ENCODE peak calls at places on chromosomes 1 and 21, in six cellular contexts. O is pancreas, G is thoracic aorta, K is left lung, M is fibroblast of mammary gland, D is AG09319. V is an unnamed sample.

GRCh38 chr1:54107131-54107530 is 45.7 kb downstream of the CDCP2 start:
- DNase-seq in O (no peak), G (no peak), K (no peak), M (peak; percentile 37), D (no peak), V (no peak)

GRCh38 chr1:116847688-116848531 is 61.8 kb upstream of the PTGFRN start:
- DNase-seq in O (no peak), G (peak; percentile 3), K (peak; percentile 41), M (peak; percentile 87), D (no peak), V (no peak)

GRCh38 chr1:206050655-206051235 is 2.2 kb upstream of the RHEX start:
- DNase-seq in O (no peak), G (no peak), K (peak; percentile 44), M (no peak), D (no peak), V (no peak)

GRCh38 chr1:25683731-25684130 is 67.1 kb downstream of the MAN1C1 start:
- DNase-seq in O (no peak), G (no peak), K (no peak), M (no peak), D (no peak), V (no peak)

GRCh38 chr1:43454270-43455011 is 710 bp upstream of the HYI start:
- DNase-seq in O (peak; percentile 90), G (peak; percentile 39), K (peak; percentile 84), M (peak; percentile 88), D (peak; percentile 60), V (no peak)

GRCh38 chr1:248838357-248839167 is 538 bp downstream of the ZNF672 start:
- DNase-seq in O (peak; percentile 89), G (peak; percentile 64), K (peak; percentile 92), M (peak; percentile 82), D (no peak), V (peak; percentile 79)

GRCh38 chr1:73717971-73718370 is 480.0 kb downstream of the LRRIQ3 start:
- DNase-seq in O (no peak), G (no peak), K (no peak), M (no peak), D (no peak), V (no peak)

GRCh38 chr1:93623436-93623835 is 58.2 kb downstream of the BCAR3 start:
- DNase-seq in O (no peak), G (no peak), K (no peak), M (no peak), D (no peak), V (no peak)

GRCh38 chr1:54153548-54154439 is 994 bp upstream of the CDCP2 start:
- DNase-seq in O (peak; percentile 74), G (peak; percentile 25), K (peak; percentile 55), M (peak; percentile 74), D (peak; percentile 44), V (no peak)

GRCh38 chr1:97159342-97159741 is 437.8 kb downstream of the PTBP2 start:
- DNase-seq in O (no peak), G (no peak), K (no peak), M (no peak), D (no peak), V (no peak)

GRCh38 chr1:160129046-160129445 is 13.5 kb downstream of the ATP1A2 start:
- DNase-seq in O (no peak), G (no peak), K (no peak), M (peak; percentile 16), D (no peak), V (no peak)

GRCh38 chr1:222370911-222371717 is 176.8 kb downstream of the HHIPL2 start:
- DNase-seq in O (no peak), G (no peak), K (no peak), M (peak; percentile 90), D (peak; percentile 75), V (no peak)

GRCh38 chr1:228039986-228040385 is 33.2 kb downstream of the WNT3A start:
- DNase-seq in O (no peak), G (no peak), K (no peak), M (no peak), D (no peak), V (no peak)

GRCh38 chr1:151370211-151370911 is 2.1 kb downstream of the SELENBP1 start:
- DNase-seq in O (no peak), G (no peak), K (peak; percentile 52), M (no peak), D (no peak), V (no peak)

GRCh38 chr1:14117700-14118099 is 417.7 kb downstream of the PRDM2 start:
- DNase-seq in O (no peak), G (no peak), K (no peak), M (no peak), D (no peak), V (no peak)

GRCh38 chr1:146010126-146010738 is 11.3 kb downstream of the HJV start:
- DNase-seq in O (no peak), G (no peak), K (peak; percentile 55), M (no peak), D (no peak), V (no peak)

GRCh38 chr1:159040206-159040605 is 30.5 kb downstream of the IFI16 start:
- DNase-seq in O (no peak), G (no peak), K (no peak), M (peak; percentile 39), D (no peak), V (no peak)

GRCh38 chr1:39852214-39852791 is 31.0 kb downstream of the TRIT1 start:
- DNase-seq in O (no peak), G (no peak), K (no peak), M (peak; percentile 9), D (no peak), V (no peak)

GRCh38 chr1:56958526-56958925 is 7.3 kb downstream of the C8B start:
- DNase-seq in O (no peak), G (no peak), K (no peak), M (peak; percentile 78), D (no peak), V (no peak)

GRCh38 chr1:47992720-47993119 is 4.5 kb downstream of the TRABD2B start:
- DNase-seq in O (no peak), G (peak; percentile 27), K (no peak), M (peak; percentile 88), D (peak; percentile 64), V (no peak)

GRCh38 chr1:184156521-184157395 is 105.2 kb downstream of the TSEN15 start:
- DNase-seq in O (no peak), G (no peak), K (no peak), M (no peak), D (no peak), V (no peak)

GRCh38 chr21:46229133-46229922 is 754 bp upstream of the LSS start:
- DNase-seq in O (peak; percentile 62), G (no peak), K (no peak), M (no peak), D (no peak), V (peak; percentile 56)

GRCh38 chr1:226250511-226250910 is 27.0 kb downstream of the MIXL1 start:
- DNase-seq in O (no peak), G (no peak), K (no peak), M (no peak), D (no peak), V (no peak)

GRCh38 chr21:39082656-39083376 is 100.4 kb downstream of the PSMG1 start:
- DNase-seq in O (peak; percentile 51), G (no peak), K (no peak), M (no peak), D (no peak), V (no peak)

GRCh38 chr1:162087574-162087973 is 18.1 kb downstream of the NOS1AP start:
- DNase-seq in O (no peak), G (no peak), K (no peak), M (no peak), D (no peak), V (no peak)

GRCh38 chr1:236773919-236774318 is 21.2 kb upstream of the MTR start:
- DNase-seq in O (no peak), G (no peak), K (no peak), M (no peak), D (no peak), V (no peak)

GRCh38 chr1:236779312-236779711 is 15.8 kb upstream of the MTR start:
- DNase-seq in O (no peak), G (no peak), K (no peak), M (no peak), D (no peak), V (no peak)

GRCh38 chr1:236774926-236775325 is 20.2 kb upstream of the MTR start:
- DNase-seq in O (no peak), G (no peak), K (no peak), M (peak; percentile 42), D (no peak), V (no peak)
- TF ChIP-seq CTCF in O (peak; percentile 24), G (peak; percentile 21), K (no peak), M (peak; percentile 38), D (peak; percentile 14), V (peak; percentile 11)

GRCh38 chr1:180239145-180240096 is 9.4 kb downstream of the LHX4 start:
- DNase-seq in O (no peak), G (no peak), K (no peak), M (no peak), D (no peak), V (no peak)

GRCh38 chr1:180235502-180236239 is 5.6 kb downstream of the LHX4 start:
- DNase-seq in O (no peak), G (no peak), K (no peak), M (no peak), D (no peak), V (no peak)

GRCh38 chr1:180237850-180238476 is 7.9 kb downstream of the LHX4 start:
- DNase-seq in O (no peak), G (no peak), K (no peak), M (no peak), D (no peak), V (no peak)

GRCh38 chr1:180236698-180237509 is 6.8 kb downstream of the LHX4 start:
- DNase-seq in O (no peak), G (no peak), K (no peak), M (no peak), D (no peak), V (no peak)

GRCh38 chr1:180238675-180239074 is 8.6 kb downstream of the LHX4 start:
- DNase-seq in O (no peak), G (no peak), K (no peak), M (no peak), D (no peak), V (no peak)
- TF ChIP-seq CTCF in O (no peak), G (no peak), K (no peak), M (no peak), D (no peak), V (no peak)

GRCh38 chr1:203656796-203657620 is 30.4 kb downstream of the ATP2B4 start:
- DNase-seq in O (no peak), G (no peak), K (no peak), M (no peak), D (no peak), V (no peak)

GRCh38 chr1:203660069-203660468 is 33.4 kb downstream of the ATP2B4 start:
- DNase-seq in O (no peak), G (no peak), K (no peak), M (no peak), D (no peak), V (no peak)

GRCh38 chr1:203655656-203656055 is 29.0 kb downstream of the ATP2B4 start:
- DNase-seq in O (no peak), G (no peak), K (no peak), M (no peak), D (no peak), V (no peak)

GRCh38 chr1:203657735-203658134 is 31.1 kb downstream of the ATP2B4 start:
- DNase-seq in O (no peak), G (no peak), K (no peak), M (no peak), D (no peak), V (no peak)

GRCh38 chr1:203658274-203658673 is 31.6 kb downstream of the ATP2B4 start:
- DNase-seq in O (no peak), G (no peak), K (no peak), M (no peak), D (no peak), V (no peak)
- TF ChIP-seq CTCF in O (no peak), G (no peak), K (no peak), M (no peak), D (no peak), V (no peak)

GRCh38 chr21:20424943-20425342 is 573.3 kb upstream of the NCAM2 start:
- DNase-seq in O (no peak), G (no peak), K (no peak), M (no peak), D (no peak), V (no peak)
- TF ChIP-seq CTCF in O (no peak), G (no peak), K (no peak), M (no peak), D (no peak), V (no peak)

V was measured in RWPE2.